ENCODE peak calls at places on chromosomes 11 and 22, in six cellular contexts. C is foreskin fibroblast, A is MM.1S, S is hepatocyte, R is adrenal gland, M is pancreas. V is an unnamed sample.

GRCh38 chr11:104943561-104943960 is 24.8 kb downstream of the CASP4 start:
- DNase-seq in C (no peak), A (no peak), S (no peak), R (no peak), M (no peak), V (no peak)

GRCh38 chr22:48577014-48577690 is 1250.5 kb downstream of the BRD1 start:
- DNase-seq in C (no peak), A (no peak), S (peak; percentile 29), R (no peak), M (no peak), V (no peak)

GRCh38 chr11:75100314-75100713 is 3.6 kb upstream of the OR2AT4 start:
- DNase-seq in C (peak; percentile 60), A (peak; percentile 63), S (no peak), R (no peak), M (no peak), V (peak; percentile 47)

GRCh38 chr11:17423533-17424310 is 35.3 kb upstream of the KCNJ11 start:
- DNase-seq in C (no peak), A (no peak), S (peak; percentile 80), R (no peak), M (peak; percentile 75), V (no peak)

GRCh38 chr11:28072321-28072720 is 35.6 kb downstream of the KIF18A start:
- DNase-seq in C (no peak), A (no peak), S (no peak), R (no peak), M (no peak), V (no peak)

GRCh38 chr11:85647078-85647477 is 689 bp upstream of the TMEM126A start:
- DNase-seq in C (no peak), A (no peak), S (peak; percentile 32), R (no peak), M (no peak), V (no peak)

GRCh38 chr11:22785251-22785650 is 44.4 kb downstream of the SVIP start:
- DNase-seq in C (no peak), A (no peak), S (no peak), R (no peak), M (no peak), V (no peak)

GRCh38 chr11:68120212-68121066 is 749 bp downstream of the CHKA start:
- DNase-seq in C (no peak), A (peak; percentile 61), S (peak; percentile 82), R (peak; percentile 81), M (peak; percentile 58), V (peak; percentile 54)

GRCh38 chr22:23150762-23151161 is 5.5 kb downstream of the RAB36 start:
- DNase-seq in C (no peak), A (no peak), S (no peak), R (no peak), M (no peak), V (no peak)

GRCh38 chr22:47021371-47022074 is 259.1 kb downstream of the TBC1D22A start:
- DNase-seq in C (no peak), A (no peak), S (no peak), R (no peak), M (no peak), V (no peak)

GRCh38 chr22:40462195-40462988 is 92.0 kb downstream of the SGSM3 start:
- DNase-seq in C (no peak), A (no peak), S (no peak), R (no peak), M (no peak), V (no peak)

GRCh38 chr11:47248664-47249377 is at the start of gene ACP2:
- DNase-seq in C (peak; percentile 86), A (peak; percentile 90), S (peak; percentile 84), R (peak; percentile 95), M (peak; percentile 87), V (peak; percentile 79)

GRCh38 chr11:118790357-118791014 is 478 bp downstream of the DDX6 start:
- DNase-seq in C (no peak), A (peak; percentile 54), S (peak; percentile 83), R (peak; percentile 75), M (no peak), V (peak; percentile 33)

GRCh38 chr11:76824980-76825725 is 35.6 kb upstream of the ACER3 start:
- DNase-seq in C (peak; percentile 31), A (no peak), S (no peak), R (no peak), M (no peak), V (no peak)

GRCh38 chr11:45934580-45935318 is 12.3 kb downstream of the LARGE2 start:
- DNase-seq in C (no peak), A (no peak), S (no peak), R (no peak), M (peak; percentile 14), V (no peak)

GRCh38 chr11:67405196-67405567 is 1.3 kb downstream of the TBC1D10C start:
- DNase-seq in C (no peak), A (no peak), S (no peak), R (no peak), M (no peak), V (no peak)

GRCh38 chr11:17978553-17979287 is 34.1 kb downstream of the SERGEF start:
- DNase-seq in C (peak; percentile 55), A (peak; percentile 36), S (peak; percentile 75), R (peak; percentile 87), M (peak; percentile 52), V (no peak)

GRCh38 chr11:102121329-102121728 is 11.1 kb downstream of the YAP1 start:
- DNase-seq in C (no peak), A (no peak), S (no peak), R (no peak), M (no peak), V (no peak)

GRCh38 chr11:20126724-20127123 is 33.6 kb downstream of the DBX1 start:
- DNase-seq in C (no peak), A (no peak), S (no peak), R (no peak), M (no peak), V (no peak)

GRCh38 chr11:74185285-74185684 is 14.2 kb downstream of the PPME1 start:
- DNase-seq in C (no peak), A (no peak), S (no peak), R (no peak), M (no peak), V (no peak)

DNA sequence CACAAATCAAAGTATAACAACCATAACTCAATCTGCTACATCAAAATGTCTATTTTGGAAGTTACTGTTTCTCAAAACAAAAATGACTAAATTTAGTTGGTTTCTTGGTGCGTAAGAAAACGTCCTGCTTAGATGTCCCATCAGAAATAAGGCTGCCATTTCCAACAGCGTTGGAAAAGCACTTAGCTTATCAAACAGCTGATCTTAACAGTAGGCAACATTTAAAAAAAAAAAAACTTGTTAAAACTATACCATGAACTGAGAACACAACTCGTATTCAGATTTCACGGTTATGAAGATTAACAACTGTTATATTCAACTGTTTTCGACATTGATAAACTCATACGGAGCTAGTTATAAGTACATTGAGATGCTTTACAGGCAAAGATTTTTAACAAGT is 2.4 kb downstream of the CEP57 start:
- DNase-seq in C (no peak), A (no peak), S (no peak), R (no peak), M (no peak), V (no peak)
- H3K4me3 ChIP-seq in C (no peak overlapping the region), A (no peak overlapping the region), S (no peak overlapping the region), R (no peak overlapping the region), M (peak overlapping the region; percentile 81), V (no peak overlapping the region)

DNA sequence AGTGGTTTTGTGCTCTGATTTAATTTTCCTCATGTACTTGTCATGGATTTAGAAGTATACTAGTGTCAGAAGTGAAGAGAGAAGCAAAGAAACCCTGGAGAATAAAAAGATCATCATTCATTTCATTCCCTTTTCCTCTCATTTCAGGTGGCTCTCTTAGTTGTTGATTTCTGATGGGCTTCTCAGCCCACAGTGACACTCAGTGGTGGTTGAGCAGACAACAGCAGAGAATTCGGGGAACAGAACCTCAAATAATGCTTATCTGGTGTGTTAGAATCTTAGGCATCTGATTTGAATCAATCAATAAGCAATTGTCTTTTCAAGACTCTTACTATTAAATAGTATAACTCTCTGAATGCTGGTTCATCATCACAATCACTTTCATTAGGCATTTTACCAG is 1289.4 kb downstream of the FAM181B start:
- DNase-seq in C (no peak), A (peak; percentile 53), S (no peak), R (no peak), M (no peak), V (no peak)
- TF ChIP-seq CTCF in C (no peak), A (peak; percentile 66), S (peak; percentile 43), R (peak; percentile 10), M (no peak), V (peak; percentile 19)

DNA sequence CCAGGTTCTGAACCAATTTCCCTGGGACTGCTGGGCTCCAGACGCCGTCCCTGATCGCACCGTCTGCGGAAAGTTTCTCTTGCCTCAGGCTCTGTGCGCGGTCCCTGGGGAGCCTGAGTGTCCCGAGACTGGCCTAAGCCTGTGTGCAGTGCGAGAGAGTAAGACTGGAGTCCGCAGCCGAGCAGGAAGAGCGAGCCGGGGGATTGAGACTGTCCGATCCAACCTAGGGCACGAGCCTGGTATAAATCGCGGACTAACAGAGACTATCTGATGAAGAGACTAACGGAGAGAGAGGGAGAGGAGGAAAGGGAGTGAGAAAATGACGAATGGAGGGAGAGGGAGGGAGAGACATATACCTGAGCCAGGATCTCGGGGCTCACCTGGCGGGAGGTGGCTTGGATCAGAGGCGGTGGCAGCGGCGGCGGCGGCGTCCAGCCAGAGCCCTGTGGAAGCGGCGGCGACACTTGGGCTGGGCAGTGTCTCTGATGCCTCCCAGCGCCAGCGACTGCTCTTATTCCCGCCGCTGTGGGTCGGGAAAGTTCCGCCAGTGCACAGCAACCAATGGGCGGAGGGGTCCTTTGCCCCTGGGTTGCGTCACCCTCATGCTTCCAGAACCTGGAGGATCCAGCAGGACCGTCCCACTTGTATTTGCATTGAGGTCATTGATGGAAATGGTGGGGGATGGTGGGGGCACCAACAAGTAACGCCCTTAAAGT is at the start of gene CALCA:
- DNase-seq in C (no peak), A (no peak), S (no peak), R (no peak), M (no peak), V (no peak)
- H3K4me3 ChIP-seq in C (no peak within 1 kb of the TSS), A (no peak within 1 kb of the TSS), S (peak within 1 kb of the TSS; percentile 13), R (no peak within 1 kb of the TSS), M (no peak within 1 kb of the TSS), V (no peak within 1 kb of the TSS)

GRCh38 chr11:12053606-12054361 is 45.4 kb upstream of the DKK3 start:
- DNase-seq in C (peak; percentile 35), A (no peak), S (no peak), R (peak; percentile 49), M (no peak), V (no peak)

GRCh38 chr11:12050470-12050891 is 42.1 kb upstream of the DKK3 start:
- DNase-seq in C (no peak), A (no peak), S (no peak), R (peak; percentile 53), M (peak; percentile 53), V (no peak)

GRCh38 chr11:12050911-12051667 is 42.7 kb upstream of the DKK3 start:
- DNase-seq in C (no peak), A (no peak), S (no peak), R (no peak), M (peak; percentile 75), V (no peak)

GRCh38 chr11:12056112-12056511 is 47.7 kb upstream of the DKK3 start:
- DNase-seq in C (no peak), A (no peak), S (no peak), R (no peak), M (no peak), V (no peak)

GRCh38 chr11:12052676-12053605 is 44.5 kb upstream of the DKK3 start:
- DNase-seq in C (no peak), A (no peak), S (no peak), R (peak; percentile 46), M (no peak), V (no peak)
- TF ChIP-seq CTCF in C (no peak), A (no peak), S (peak; percentile 5), R (no peak), M (no peak), V (peak; percentile 23)

V was measured in GM12864.